ENCODE peak calls at places on chromosomes 6 and 20, in nine cellular contexts. N, P, V, H, I, B, A, E and D are unnamed samples. For H3K36me3 and H3K4me1, the result is how much of the 10 kb centered on the place peaks cover.

GRCh38 chr6:137043710-137044365 is 927 bp downstream of the IL20RA start:
- DNase-seq in I (no peak), V (no peak), H (peak), E (peak), N (peak), P (peak), A (no peak), B (peak), D (peak)

GRCh38 chr6:116783852-116784251 is 18.3 kb upstream of the FAM162B start:
- DNase-seq in B (no peak), E (no peak), I (no peak), A (no peak), N (no peak), P (peak), V (no peak), H (no peak), D (peak)

GRCh38 chr6:84766118-84766683 is 1.8 kb upstream of the TBX18 start:
- DNase-seq in E (no peak), P (no peak), I (no peak), A (no peak), N (no peak), B (peak), V (no peak), H (no peak), D (no peak)

GRCh38 chr6:63790334-63790733 is 154.7 kb downstream of the PHF3 start:
- DNase-seq in N (no peak), H (no peak), V (no peak), E (no peak), B (no peak), A (peak), I (no peak), P (no peak), D (no peak)

GRCh38 chr6:72522735-72523141 is 99.1 kb upstream of the KCNQ5 start:
- DNase-seq in V (no peak), N (no peak), I (peak), B (no peak), A (peak), P (no peak), H (peak), E (peak), D (peak)

GRCh38 chr6:12941422-12941821 is 224.9 kb downstream of the PHACTR1 start:
- DNase-seq in V (no peak), A (no peak), P (no peak), I (no peak), N (no peak), H (no peak), E (peak), B (no peak), D (no peak)

GRCh38 chr20:58545565-58546195 is 30.5 kb upstream of the APCDD1L start:
- DNase-seq in A (no peak), H (no peak), V (no peak), E (no peak), N (peak), I (no peak), P (no peak), B (no peak), D (no peak)

GRCh38 chr20:25040438-25040831 is 17.5 kb downstream of the ACSS1 start:
- DNase-seq in P (peak), N (peak), E (peak), H (no peak), A (no peak), I (no peak), B (no peak), V (no peak), D (peak)

GRCh38 chr6:148343028-148343374 is 363 bp downstream of the SASH1 start:
- DNase-seq in P (no peak), H (no peak), N (no peak), V (no peak), B (peak), A (no peak), E (no peak), I (peak), D (no peak)

GRCh38 chr6:159513914-159514313 is 179.1 kb downstream of the SOD2 start:
- DNase-seq in I (no peak), E (no peak), P (no peak), H (no peak), N (no peak), A (no peak), V (no peak), B (no peak), D (no peak)

GRCh38 chr6:23180504-23181293 is 611.3 kb downstream of the HDGFL1 start:
- DNase-seq in E (peak), A (no peak), P (peak), V (no peak), N (peak), I (peak), H (no peak), B (no peak), D (peak)

GRCh38 chr6:37074053-37074827 is 68.8 kb downstream of the FGD2 start:
- DNase-seq in H (no peak), A (no peak), E (no peak), I (no peak), B (peak), V (no peak), P (peak), N (no peak), D (peak)

GRCh38 chr20:17854307-17854903 is 114.2 kb downstream of the SNX5 start:
- DNase-seq in N (peak), V (no peak), A (peak), B (peak), I (no peak), P (peak), E (peak), H (peak), D (peak)

GRCh38 chr6:5481024-5481423 is 219.7 kb downstream of the FARS2 start:
- DNase-seq in N (no peak), A (no peak), P (no peak), E (no peak), B (no peak), I (no peak), H (no peak), V (no peak), D (no peak)

GRCh38 chr6:17945111-17945510 is 42.3 kb downstream of the KIF13A start:
- DNase-seq in I (no peak), P (peak), B (no peak), E (no peak), A (no peak), N (no peak), H (no peak), V (no peak), D (no peak)

GRCh38 chr6:166515072-166515810 is 71.2 kb downstream of the RAMACL start:
- DNase-seq in B (peak), A (no peak), V (no peak), I (no peak), H (no peak), P (peak), N (no peak), E (peak), D (peak)

GRCh38 chr20:50395258-50395729 is 114.9 kb upstream of the PTPN1 start:
- DNase-seq in E (peak), A (no peak), N (peak), I (peak), B (peak), V (no peak), P (peak), H (no peak), D (no peak)

GRCh38 chr6:148973809-148974208 is 227.0 kb downstream of the UST start:
- DNase-seq in H (peak), P (peak), V (no peak), B (no peak), E (peak), A (peak), I (no peak), N (no peak), D (peak)

GRCh38 chr20:61192254-61192950 is 59.7 kb upstream of the CDH4 start:
- DNase-seq in N (no peak), A (no peak), I (no peak), V (no peak), H (no peak), E (peak), B (no peak), P (no peak), D (no peak)

GRCh38 chr20:51195419-51195901 is 172.6 kb upstream of the KCNG1 start:
- DNase-seq in N (no peak), H (no peak), I (no peak), P (peak), E (no peak), V (no peak), A (no peak), B (no peak), D (no peak)

GRCh38 chr6:135182993-135183531 is 2.0 kb downstream of the MYB start:
- DNase-seq in V (peak), P (no peak), I (peak), B (no peak), A (peak), E (peak), H (peak), N (peak), D (peak)

GRCh38 chr6:86780923-86781322 is 156.4 kb upstream of the HTR1E start:
- DNase-seq in H (no peak), E (no peak), I (no peak), N (no peak), B (no peak), A (no peak), P (no peak), V (no peak), D (no peak)

GRCh38 chr6:134590449-134590848 is 272.5 kb upstream of the SGK1 start:
- DNase-seq in V (no peak), B (no peak), H (no peak), I (no peak), P (peak), N (no peak), A (no peak), E (no peak), D (no peak)

GRCh38 chr20:4805663-4806449 is 84.1 kb downstream of the PRND start:
- DNase-seq in H (no peak), E (no peak), V (no peak), N (no peak), I (no peak), A (no peak), P (no peak), B (no peak), D (no peak)

GRCh38 chr6:123879749-123880148 is 76.1 kb downstream of the NKAIN2 start:
- DNase-seq in V (no peak), N (no peak), P (no peak), A (no peak), B (no peak), I (no peak), H (no peak), E (no peak), D (no peak)

GRCh38 chr6:45812937-45813336 is 202.7 kb downstream of the CLIC5 start:
- DNase-seq in E (no peak), P (peak), A (no peak), I (no peak), N (no peak), V (no peak), H (no peak), B (no peak), D (no peak)

GRCh38 chr6:115570326-115570725 is 490.4 kb downstream of the FRK start:
- DNase-seq in H (no peak), A (no peak), N (no peak), B (no peak), I (no peak), P (peak), V (no peak), E (no peak), D (no peak)

GRCh38 chr6:109483744-109484075 is 691 bp upstream of the ZBTB24 start:
- DNase-seq in I (no peak), E (no peak), V (no peak), B (no peak), H (no peak), P (no peak), A (no peak), N (no peak), D (no peak)

GRCh38 chr6:109478222-109478805 is 4.7 kb downstream of the ZBTB24 start:
- DNase-seq in B (no peak), E (no peak), N (no peak), A (no peak), H (no peak), P (no peak), I (no peak), V (no peak), D (no peak)

GRCh38 chr6:109482913-109483743 is at the start of gene ZBTB24:
- DNase-seq in H (peak), V (peak), B (peak), A (peak), N (peak), I (peak), E (peak), P (peak), D (peak)

GRCh38 chr6:109478848-109479624 is 4.0 kb downstream of the ZBTB24 start:
- DNase-seq in P (no peak), H (no peak), A (no peak), I (no peak), E (no peak), B (no peak), N (no peak), V (no peak), D (no peak)

GRCh38 chr6:109480993-109481480 is 2.0 kb downstream of the ZBTB24 start:
- DNase-seq in A (no peak), V (no peak), N (no peak), I (no peak), E (no peak), H (no peak), B (no peak), P (no peak), D (no peak)
- H3K36me3 ChIP-seq in A (half or more), V (under half), N (under half), I (under half), E (under half), H (under half), B (under half), P (under half), D (under half)

GRCh38 chr6:99415446-99415845 is 9.7 kb downstream of the PNISR start:
- DNase-seq in B (no peak), I (no peak), N (no peak), V (no peak), E (no peak), A (no peak), P (peak), H (no peak), D (no peak)

GRCh38 chr6:99412065-99412464 is 13.0 kb downstream of the PNISR start:
- DNase-seq in V (no peak), H (no peak), P (no peak), A (no peak), I (no peak), N (no peak), B (no peak), E (no peak), D (no peak)

GRCh38 chr6:99416892-99417767 is 8.0 kb downstream of the PNISR start:
- DNase-seq in E (no peak), V (no peak), N (no peak), A (peak), H (no peak), B (no peak), I (no peak), P (no peak), D (no peak)

DNA sequence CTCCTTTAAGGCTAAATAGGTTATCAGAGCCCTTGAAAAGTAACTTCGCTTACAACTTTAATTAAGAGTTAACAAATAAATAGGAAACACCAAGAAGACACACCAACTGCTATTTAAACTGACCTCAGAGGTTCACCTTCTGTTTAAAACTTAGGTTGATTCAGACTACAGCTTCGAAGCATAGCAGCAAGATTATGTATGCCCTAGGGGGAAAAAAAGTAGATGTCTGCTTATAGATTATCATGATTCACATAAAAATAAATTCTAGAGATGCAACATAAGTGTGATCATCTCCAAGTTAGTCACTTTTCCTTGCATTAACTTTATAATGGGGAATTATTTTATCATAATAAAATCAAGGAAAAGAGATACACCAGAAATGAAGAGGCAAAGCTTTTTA is 8.9 kb downstream of the PNISR start:
- DNase-seq in N (no peak), B (no peak), E (no peak), H (no peak), P (peak), A (no peak), I (no peak), V (no peak), D (no peak)
- TF ChIP-seq CTCF in N (no peak), B (no peak), E (no peak), H (no peak), P (no peak), A (no peak), I (no peak), V (no peak), D (no peak)

DNA sequence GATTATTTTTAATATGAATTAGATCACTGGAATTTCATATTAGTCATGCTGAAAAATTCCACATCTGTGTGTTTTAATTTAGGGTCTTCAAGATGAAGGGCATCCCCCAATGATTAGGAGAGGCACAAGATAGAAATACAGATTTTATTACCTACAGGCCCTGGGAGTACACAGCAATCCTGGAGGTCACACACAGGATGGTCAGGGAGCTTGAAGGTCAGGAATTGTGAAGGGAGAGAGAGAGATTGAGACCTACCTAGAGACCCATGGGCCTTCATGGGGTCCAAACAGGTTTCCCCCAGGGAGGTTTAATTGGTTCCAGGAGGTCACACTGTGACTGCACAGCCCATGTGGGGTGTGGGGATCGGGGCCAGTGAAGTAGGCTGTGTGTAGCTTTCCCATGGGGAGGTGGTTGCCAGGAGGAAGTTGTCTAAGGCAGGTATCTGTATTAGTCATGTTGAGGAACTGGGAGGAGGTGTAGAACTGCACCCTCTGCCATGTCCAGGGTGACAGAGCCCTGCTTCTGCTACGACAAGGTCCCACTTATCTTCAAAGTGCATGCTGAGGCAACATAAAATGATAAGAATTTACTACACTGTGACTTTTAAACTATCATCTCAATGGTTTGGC is 18.3 kb downstream of the SNX9 start:
- DNase-seq in V (no peak), H (no peak), P (no peak), E (no peak), A (no peak), N (peak), B (no peak), I (no peak), D (peak)
- H3K4me1 ChIP-seq in V (under half), H (under half), P (under half), E (half or more), A (under half), N (half or more), B (half or more), I (under half), D (under half)

GRCh38 chr20:37777012-37777411 is 83.2 kb downstream of the CTNNBL1 start:
- DNase-seq in I (no peak), E (no peak), N (no peak), P (no peak), A (no peak), V (no peak), B (no peak), H (no peak), D (no peak)
- H3K36me3 ChIP-seq in I (under half), E (under half), N (half or more), P (under half), A (half or more), V (under half), B (under half), H (under half), D (under half)

GRCh38 chr6:26196846-26197683 is 109.8 kb downstream of the HFE start:
- DNase-seq in I (no peak), H (peak), P (peak), N (peak), A (peak), B (peak), E (peak), V (peak), D (peak)
- TF ChIP-seq CTCF in I (no peak), H (no peak), P (no peak), N (no peak), A (peak), B (no peak), E (no peak), V (no peak), D (no peak)

DNA sequence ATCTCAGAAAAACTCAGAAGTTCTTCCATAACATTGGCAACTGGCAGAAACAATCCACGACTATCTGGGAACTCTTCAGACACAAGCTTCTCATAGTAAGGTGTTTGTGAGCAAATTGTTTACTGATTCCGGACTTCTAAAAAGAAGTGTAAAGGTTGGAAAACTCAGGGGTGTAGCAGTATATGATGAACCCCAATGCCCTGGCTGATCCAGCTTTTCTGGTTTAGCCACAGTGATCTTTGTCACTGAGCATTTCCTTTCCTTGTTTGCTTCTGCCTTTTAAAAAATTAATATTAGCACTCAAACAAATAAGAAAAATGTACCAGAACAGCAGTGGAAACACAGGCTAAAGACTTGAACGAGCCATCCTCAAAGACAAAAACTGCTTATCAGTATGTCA is 4.9 kb downstream of the RGS17 start:
- DNase-seq in P (no peak), H (no peak), B (no peak), A (no peak), I (no peak), V (no peak), E (no peak), N (no peak), D (no peak)
- H3K4me1 ChIP-seq in P (under half), H (under half), B (under half), A (under half), I (under half), V (under half), E (under half), N (under half), D (under half)

DNA sequence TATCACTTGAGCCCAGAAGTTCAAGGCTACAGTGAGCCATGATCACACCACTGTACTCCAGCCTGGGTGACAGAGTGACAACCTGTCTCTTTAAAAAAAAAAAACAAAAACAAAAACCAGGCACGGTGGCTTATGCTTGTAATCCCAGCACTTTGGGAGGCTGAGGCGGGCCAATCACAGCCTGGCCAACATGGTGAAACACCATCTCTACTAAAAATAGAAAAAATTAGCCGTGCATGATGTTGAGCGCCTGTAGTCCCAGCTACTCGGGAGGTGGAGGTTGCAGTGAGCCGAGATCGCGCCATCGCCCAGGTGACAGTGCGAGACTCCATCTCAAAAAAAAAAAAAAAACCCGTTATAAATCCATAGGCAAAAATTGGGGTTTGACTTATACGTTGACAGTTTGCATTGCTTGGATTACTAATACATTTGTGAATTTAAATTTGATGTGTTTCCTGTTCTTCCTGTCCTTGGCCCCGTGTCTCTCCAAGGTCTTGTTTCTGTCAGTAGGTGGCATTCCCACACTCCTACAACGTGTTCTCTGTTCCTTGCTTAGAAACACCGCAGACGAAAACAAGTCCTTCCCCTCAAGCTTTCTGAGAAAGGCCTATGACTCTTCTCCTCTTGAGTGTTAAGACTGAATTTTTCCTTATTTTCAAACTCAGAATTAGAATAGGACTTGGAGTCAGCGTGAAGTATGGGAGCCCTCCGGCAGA is 147.0 kb downstream of the DTNBP1 start:
- DNase-seq in V (no peak), H (no peak), N (no peak), B (no peak), P (no peak), A (no peak), E (no peak), I (no peak), D (no peak)
- H3K36me3 ChIP-seq in V (under half), H (under half), N (half or more), B (under half), P (half or more), A (under half), E (half or more), I (under half), D (under half)